ENCODE peak calls at places on chromosomes 4 and X, in seven cellular contexts. Q is AG08396; I is fibroblast of lung; B is uterus; S is stimulated activated CD4-positive, alpha-beta T cell treated with anti-CD3 and anti-CD28 coated beads, Interleukin-2, amount 100 ng/mL, for 48 hours; O is CD4-positive, alpha-beta T cell; T is RKO. D is an unnamed sample.

GRCh38 chrX:57906790-57907189 is 3.5 kb downstream of the ZXDA start:
- DNase-seq in T (no peak), B (no peak), I (peak; percentile 80), O (no peak), Q (peak; percentile 20), S (no peak), D (no peak)

GRCh38 chr4:1360423-1361283 is 13.6 kb downstream of the UVSSA start:
- DNase-seq in B (no peak), S (no peak), Q (peak; percentile 58), O (no peak), T (no peak), I (peak; percentile 60), D (peak; percentile 73)

GRCh38 chr4:106763044-106763443 is 273.1 kb downstream of the DKK2 start:
- DNase-seq in I (peak; percentile 6), T (no peak), S (no peak), O (no peak), Q (no peak), B (no peak), D (peak; percentile 37)

GRCh38 chr4:86615501-86615900 is 21.4 kb downstream of the PTPN13 start:
- DNase-seq in T (no peak), S (no peak), I (no peak), Q (no peak), B (no peak), O (no peak), D (no peak)

GRCh38 chr4:76420901-76421581 is at the start of gene CCDC158:
- DNase-seq in T (no peak), S (peak; percentile 3), Q (peak; percentile 58), O (no peak), B (no peak), I (peak; percentile 36), D (no peak)

GRCh38 chr4:143513314-143514211 is at the start of gene SMARCA5:
- DNase-seq in B (peak; percentile 97), O (peak; percentile 91), T (peak; percentile 98), Q (peak; percentile 97), S (peak; percentile 91), I (peak; percentile 95), D (peak; percentile 99)

GRCh38 chrX:31240982-31241381 is 169.1 kb upstream of the FTHL17 start:
- DNase-seq in T (no peak), S (no peak), O (no peak), I (no peak), B (no peak), Q (no peak), D (no peak)

GRCh38 chr4:120664851-120665250 is 257.7 kb downstream of the PRDM5 start:
- DNase-seq in B (no peak), Q (no peak), T (no peak), O (no peak), S (no peak), I (no peak), D (no peak)

GRCh38 chr4:139819082-139819481 is 153.5 kb downstream of the MGST2 start:
- DNase-seq in S (no peak), B (no peak), Q (no peak), O (no peak), T (no peak), I (no peak), D (no peak)

GRCh38 chr4:164799410-164799809 is 45.5 kb downstream of the SMIM31 start:
- DNase-seq in B (no peak), O (no peak), S (no peak), I (no peak), T (no peak), Q (no peak), D (no peak)

GRCh38 chrX:44343412-44343942 is at the start of gene EFHC2:
- DNase-seq in B (peak; percentile 43), T (no peak), Q (peak; percentile 48), S (peak; percentile 13), O (peak; percentile 27), I (peak; percentile 21), D (peak; percentile 33)

GRCh38 chr4:84269531-84269930 is 229.6 kb downstream of the NKX6-1 start:
- DNase-seq in I (no peak), T (no peak), S (no peak), B (no peak), Q (no peak), O (no peak), D (no peak)

GRCh38 chr4:171650543-171650942 is 162.7 kb upstream of the GALNTL6 start:
- DNase-seq in I (no peak), T (no peak), Q (no peak), O (no peak), S (no peak), B (no peak), D (no peak)

GRCh38 chr4:89619230-89619962 is 217.6 kb downstream of the SNCA start:
- DNase-seq in O (no peak), I (no peak), T (no peak), Q (no peak), B (no peak), S (no peak), D (peak; percentile 17)

GRCh38 chr4:102629686-102630085 is 128.5 kb downstream of the NFKB1 start:
- DNase-seq in S (no peak), Q (no peak), T (no peak), I (no peak), B (no peak), O (no peak), D (no peak)

GRCh38 chr4:78768447-78769177 is 7.5 kb upstream of the BMP2K start:
- DNase-seq in O (no peak), I (peak; percentile 46), Q (peak; percentile 40), T (peak; percentile 52), S (no peak), B (no peak), D (peak; percentile 37)

GRCh38 chrX:54208531-54208930 is 25.5 kb upstream of the FAM120C start:
- DNase-seq in O (no peak), B (no peak), I (peak; percentile 67), S (no peak), Q (no peak), T (peak; percentile 8), D (no peak)

GRCh38 chr4:85520765-85521749 is 46.1 kb downstream of the ARHGAP24 start:
- DNase-seq in S (no peak), T (no peak), I (no peak), B (no peak), Q (no peak), O (no peak), D (no peak)

GRCh38 chr4:77586953-77587383 is 18.7 kb upstream of the CXCL13 start:
- DNase-seq in B (no peak), I (peak; percentile 30), T (no peak), S (peak; percentile 48), Q (no peak), O (peak; percentile 11), D (no peak)

GRCh38 chr4:101114936-101115372 is 232.4 kb downstream of the PPP3CA start:
- DNase-seq in S (no peak), Q (peak; percentile 16), T (peak; percentile 24), O (no peak), I (peak; percentile 83), B (no peak), D (peak; percentile 55)